ENCODE peak calls at places on chromosome 19, in nine cellular contexts. P is ovary, A is esophagus muscularis mucosa, B is A549, Q is stomach, F is transverse colon, M is HepG2, H is H1, R is suprapubic skin. C is an unnamed sample.

GRCh38 chr19:19514215-19514633 is 1.1 kb downstream of the TSSK6 start:
- DNase-seq in P (peak), A (no peak), B (no peak), Q (no peak), F (peak), M (no peak), H (no peak), R (peak), C (peak)

GRCh38 chr19:55384576-55385235 is 614 bp upstream of the TMEM238 start:
- DNase-seq in P (peak), A (no peak), B (no peak), Q (no peak), F (peak), M (no peak), H (no peak), R (no peak), C (no peak)

GRCh38 chr19:27777242-27777641 is 1435.7 kb downstream of the UQCRFS1 start:
- DNase-seq in P (no peak), A (peak), B (no peak), Q (no peak), F (no peak), M (no peak), H (no peak), R (no peak), C (no peak)

GRCh38 chr19:43755256-43755801 is 567 bp upstream of the SMG9 start:
- DNase-seq in P (peak), A (no peak), B (peak), Q (peak), F (peak), M (no peak), H (no peak), R (peak), C (peak)

GRCh38 chr19:18460900-18461299 is 23.0 kb upstream of the ISYNA1 start:
- DNase-seq in P (peak), A (no peak), B (no peak), Q (no peak), F (no peak), M (no peak), H (no peak), R (no peak), C (peak)

GRCh38 chr19:7934766-7935165 is 8.7 kb downstream of the TIMM44 start:
- DNase-seq in P (no peak), A (no peak), B (no peak), Q (no peak), F (no peak), M (no peak), H (no peak), R (no peak), C (no peak)

GRCh38 chr19:37997911-37998344 is 90.9 kb downstream of the SIPA1L3 start:
- DNase-seq in P (no peak), A (no peak), B (peak), Q (no peak), F (no peak), M (no peak), H (no peak), R (no peak), C (no peak)

GRCh38 chr19:33740811-33741396 is 55.8 kb upstream of the KCTD15 start:
- DNase-seq in P (no peak), A (no peak), B (peak), Q (no peak), F (no peak), M (peak), H (peak), R (no peak), C (no peak)

GRCh38 chr19:33641261-33641660 is 19.5 kb downstream of the CHST8 start:
- DNase-seq in P (no peak), A (no peak), B (no peak), Q (no peak), F (no peak), M (no peak), H (no peak), R (peak), C (no peak)

GRCh38 chr19:1469936-1470863 is 8.8 kb downstream of the C19orf25 start:
- DNase-seq in P (peak), A (no peak), B (no peak), Q (peak), F (peak), M (no peak), H (no peak), R (no peak), C (no peak)

GRCh38 chr19:1567116-1567847 is 843 bp downstream of the MEX3D start:
- DNase-seq in P (peak), A (no peak), B (no peak), Q (peak), F (peak), M (no peak), H (no peak), R (no peak), C (no peak)

GRCh38 chr19:14950421-14950820 is 9.1 kb downstream of the OR7C2 start:
- DNase-seq in P (no peak), A (no peak), B (no peak), Q (no peak), F (no peak), M (no peak), H (no peak), R (no peak), C (no peak)

GRCh38 chr19:45922281-45922680 is 7.7 kb upstream of the NANOS2 start:
- DNase-seq in P (no peak), A (no peak), B (peak), Q (no peak), F (no peak), M (peak), H (peak), R (no peak), C (no peak)

GRCh38 chr19:2290441-2291184 is 8.6 kb upstream of the PEAK3 start:
- DNase-seq in P (no peak), A (no peak), B (no peak), Q (no peak), F (peak), M (no peak), H (no peak), R (no peak), C (no peak)

GRCh38 chr19:17777840-17778620 is 16.9 kb upstream of the B3GNT3 start:
- DNase-seq in P (peak), A (no peak), B (peak), Q (peak), F (peak), M (peak), H (peak), R (no peak), C (no peak)

GRCh38 chr19:8441725-8442544 is 2.8 kb upstream of the HNRNPM start:
- DNase-seq in P (peak), A (no peak), B (no peak), Q (no peak), F (no peak), M (no peak), H (no peak), R (peak), C (no peak)

GRCh38 chr19:58456111-58456510 is 4.7 kb downstream of the ZNF324B start:
- DNase-seq in P (no peak), A (no peak), B (no peak), Q (no peak), F (no peak), M (no peak), H (no peak), R (no peak), C (no peak)

GRCh38 chr19:35871611-35872010 is 3.2 kb downstream of the APLP1 start:
- DNase-seq in P (no peak), A (no peak), B (no peak), Q (no peak), F (no peak), M (no peak), H (no peak), R (no peak), C (no peak)

GRCh38 chr19:49422407-49423277 is 599 bp downstream of the PTH2 start:
- DNase-seq in P (no peak), A (no peak), B (peak), Q (no peak), F (no peak), M (no peak), H (no peak), R (no peak), C (no peak)

GRCh38 chr19:1362385-1363257 is 21.1 kb upstream of the NDUFS7 start:
- DNase-seq in P (no peak), A (no peak), B (no peak), Q (no peak), F (no peak), M (no peak), H (no peak), R (no peak), C (no peak)

GRCh38 chr19:34838248-34838647 is 65.2 kb upstream of the ZNF599 start:
- DNase-seq in P (no peak), A (no peak), B (peak), Q (peak), F (no peak), M (peak), H (no peak), R (no peak), C (no peak)

GRCh38 chr19:27779953-27780352 is 1433.0 kb downstream of the UQCRFS1 start:
- DNase-seq in P (no peak), A (no peak), B (no peak), Q (no peak), F (no peak), M (no peak), H (no peak), R (no peak), C (no peak)

GRCh38 chr19:46371371-46371901 is 24.5 kb downstream of the PPP5C start:
- DNase-seq in P (no peak), A (no peak), B (no peak), Q (no peak), F (no peak), M (no peak), H (no peak), R (peak), C (peak)

GRCh38 chr19:34639491-34640085 is 37.4 kb downstream of the SCGB2B2 start:
- DNase-seq in P (no peak), A (no peak), B (peak), Q (peak), F (peak), M (peak), H (no peak), R (no peak), C (no peak)

GRCh38 chr19:48480151-48480475 is 10.9 kb downstream of the CYTH2 start:
- DNase-seq in P (peak), A (no peak), B (no peak), Q (peak), F (peak), M (no peak), H (no peak), R (no peak), C (peak)

GRCh38 chr19:2089727-2090053 is 6.4 kb downstream of the MOB3A start:
- DNase-seq in P (no peak), A (no peak), B (no peak), Q (no peak), F (no peak), M (no peak), H (no peak), R (no peak), C (no peak)

GRCh38 chr19:28898279-28898678 is 314.7 kb downstream of the UQCRFS1 start:
- DNase-seq in P (no peak), A (no peak), B (no peak), Q (no peak), F (no peak), M (no peak), H (no peak), R (no peak), C (no peak)

GRCh38 chr19:46284635-46285034 is 12.2 kb upstream of the HIF3A start:
- DNase-seq in P (no peak), A (no peak), B (no peak), Q (no peak), F (no peak), M (no peak), H (no peak), R (no peak), C (no peak)

GRCh38 chr19:49800771-49801170 is 12.3 kb downstream of the FUZ start:
- DNase-seq in P (no peak), A (no peak), B (no peak), Q (no peak), F (no peak), M (no peak), H (no peak), R (no peak), C (no peak)

GRCh38 chr19:3276341-3276799 is 51.9 kb downstream of the CELF5 start:
- DNase-seq in P (no peak), A (no peak), B (peak), Q (peak), F (peak), M (peak), H (peak), R (peak), C (no peak)

GRCh38 chr19:2171349-2172145 is 7.8 kb downstream of the DOT1L start:
- DNase-seq in P (peak), A (no peak), B (no peak), Q (peak), F (peak), M (peak), H (no peak), R (no peak), C (no peak)

GRCh38 chr19:52691737-52692136 is 43.1 kb downstream of the ZNF611 start:
- DNase-seq in P (no peak), A (no peak), B (no peak), Q (no peak), F (no peak), M (no peak), H (no peak), R (no peak), C (no peak)

GRCh38 chr19:9917322-9917721 is 19.0 kb downstream of the OLFM2 start:
- DNase-seq in P (no peak), A (no peak), B (peak), Q (peak), F (no peak), M (peak), H (no peak), R (no peak), C (no peak)
- TF ChIP-seq EP300 in P (no peak), A (no peak), B (no peak), Q (no peak), F (no peak), M (no peak), H (no peak), R (no peak), C (no peak)

GRCh38 chr19:4474504-4475136 is 2.5 kb downstream of the HDGFL2 start:
- DNase-seq in P (no peak), A (no peak), B (peak), Q (no peak), F (no peak), M (no peak), H (peak), R (no peak), C (no peak)
- TF ChIP-seq EP300 in P (no peak), A (no peak), B (no peak), Q (no peak), F (no peak), M (no peak), H (no peak), R (no peak), C (no peak)

DNA sequence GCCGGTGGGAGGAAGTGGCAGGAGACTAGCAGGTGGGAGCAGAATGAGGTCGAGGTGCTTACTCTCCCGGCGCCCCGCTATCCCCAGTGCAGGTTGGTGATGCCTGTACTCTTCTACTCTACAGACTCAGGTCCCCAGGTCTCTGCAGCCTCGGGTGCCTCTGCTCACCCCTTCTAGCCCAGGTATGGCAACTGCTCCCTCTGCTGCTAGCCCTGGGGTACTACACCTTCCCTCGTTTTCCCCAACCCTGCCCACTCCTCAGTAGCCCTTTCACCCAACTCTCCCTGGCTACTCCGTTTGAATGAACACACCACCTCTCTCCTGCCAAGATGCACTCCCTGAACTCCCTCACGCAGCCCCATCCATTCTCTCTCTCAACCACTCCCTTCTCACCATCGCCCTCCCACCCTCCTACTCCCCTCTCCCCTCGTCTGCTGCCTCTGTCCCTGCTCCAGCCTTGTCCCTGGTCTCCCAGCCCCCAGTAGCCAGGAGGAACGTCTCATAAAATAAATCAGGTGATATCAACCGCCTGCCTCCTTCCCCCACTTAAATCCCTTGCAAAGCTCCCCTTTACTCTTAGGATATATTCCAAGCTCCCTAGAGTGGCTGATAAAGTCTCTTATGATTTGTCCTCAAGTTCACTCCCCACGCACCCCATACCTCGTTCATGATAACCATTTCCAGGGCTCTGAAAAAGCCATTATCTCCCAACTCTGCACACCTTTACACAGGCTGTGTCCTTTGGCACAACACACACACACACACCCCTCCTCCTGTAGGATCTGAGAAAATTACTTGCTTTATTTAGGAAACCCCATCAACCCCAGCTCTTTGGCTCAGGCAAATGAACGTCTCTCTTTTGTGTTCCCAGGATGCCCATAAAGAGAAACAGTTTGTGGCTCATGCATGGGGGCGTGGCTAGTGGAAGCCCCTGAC is 8.2 kb upstream of the MEIS3 start:
- DNase-seq in P (peak), A (no peak), B (peak), Q (peak), F (peak), M (peak), H (peak), R (no peak), C (peak)
- TF ChIP-seq EP300 in P (no peak), A (no peak), B (no peak), Q (no peak), F (no peak), M (no peak), H (no peak), R (no peak), C (no peak)

GRCh38 chr19:44892932-44893331 is 1.9 kb downstream of the TOMM40 start:
- DNase-seq in P (no peak), A (no peak), B (no peak), Q (no peak), F (no peak), M (no peak), H (no peak), R (no peak), C (no peak)

GRCh38 chr19:44890366-44891015 is 563 bp upstream of the TOMM40 start:
- DNase-seq in P (peak), A (no peak), B (peak), Q (no peak), F (no peak), M (peak), H (peak), R (no peak), C (no peak)

GRCh38 chr19:44889830-44890365 is 1.2 kb upstream of the TOMM40 start:
- DNase-seq in P (peak), A (no peak), B (no peak), Q (no peak), F (no peak), M (peak), H (no peak), R (no peak), C (no peak)

GRCh38 chr19:44893704-44894103 is 2.6 kb downstream of the TOMM40 start:
- DNase-seq in P (no peak), A (no peak), B (no peak), Q (no peak), F (no peak), M (no peak), H (no peak), R (no peak), C (no peak)

DNA sequence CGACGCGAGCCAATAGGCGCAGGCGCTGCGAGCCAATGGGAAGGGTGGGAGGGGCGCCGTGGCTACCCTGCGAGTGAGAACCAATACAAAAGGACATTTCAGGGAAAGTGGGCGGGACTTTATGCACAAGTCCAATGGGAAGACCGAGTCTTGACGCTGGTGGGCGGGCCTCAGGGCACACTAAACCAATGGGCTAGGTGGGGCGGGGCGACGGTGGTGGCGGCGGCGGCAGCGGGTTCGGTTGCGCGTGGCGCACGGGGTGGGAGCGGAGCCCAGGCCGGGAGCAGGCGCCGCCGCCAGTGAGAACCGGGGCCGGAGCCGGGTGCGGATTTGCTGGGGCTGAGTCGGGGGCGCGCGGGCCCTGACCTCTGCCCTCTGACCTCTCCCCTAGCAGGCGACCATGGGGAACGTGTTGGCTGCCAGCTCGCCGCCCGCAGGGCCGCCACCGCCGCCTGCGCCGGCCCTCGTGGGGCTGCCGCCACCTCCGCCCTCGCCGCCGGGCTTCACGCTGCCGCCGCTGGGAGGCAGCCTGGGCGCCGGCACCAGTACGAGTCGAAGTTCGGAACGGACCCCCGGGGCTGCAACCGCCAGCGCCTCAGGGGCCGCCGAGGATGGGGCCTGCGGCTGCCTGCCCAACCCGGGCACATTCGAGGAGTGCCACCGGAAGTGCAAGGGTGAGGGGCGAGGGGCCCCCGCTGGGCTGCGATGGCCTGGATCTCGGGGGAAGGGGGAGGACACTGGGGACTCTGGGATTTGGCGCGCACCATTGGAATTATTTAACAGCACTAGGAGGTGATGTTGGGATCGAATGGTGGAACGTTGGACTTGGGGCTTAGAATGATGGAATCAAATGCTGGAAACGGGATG is at the start of gene TOMM40:
- DNase-seq in P (no peak), A (peak), B (peak), Q (peak), F (peak), M (peak), H (no peak), R (peak), C (peak)
- TF ChIP-seq EP300 in P (no peak), A (no peak), B (no peak), Q (no peak), F (no peak), M (no peak), H (no peak), R (no peak), C (no peak)

DNA sequence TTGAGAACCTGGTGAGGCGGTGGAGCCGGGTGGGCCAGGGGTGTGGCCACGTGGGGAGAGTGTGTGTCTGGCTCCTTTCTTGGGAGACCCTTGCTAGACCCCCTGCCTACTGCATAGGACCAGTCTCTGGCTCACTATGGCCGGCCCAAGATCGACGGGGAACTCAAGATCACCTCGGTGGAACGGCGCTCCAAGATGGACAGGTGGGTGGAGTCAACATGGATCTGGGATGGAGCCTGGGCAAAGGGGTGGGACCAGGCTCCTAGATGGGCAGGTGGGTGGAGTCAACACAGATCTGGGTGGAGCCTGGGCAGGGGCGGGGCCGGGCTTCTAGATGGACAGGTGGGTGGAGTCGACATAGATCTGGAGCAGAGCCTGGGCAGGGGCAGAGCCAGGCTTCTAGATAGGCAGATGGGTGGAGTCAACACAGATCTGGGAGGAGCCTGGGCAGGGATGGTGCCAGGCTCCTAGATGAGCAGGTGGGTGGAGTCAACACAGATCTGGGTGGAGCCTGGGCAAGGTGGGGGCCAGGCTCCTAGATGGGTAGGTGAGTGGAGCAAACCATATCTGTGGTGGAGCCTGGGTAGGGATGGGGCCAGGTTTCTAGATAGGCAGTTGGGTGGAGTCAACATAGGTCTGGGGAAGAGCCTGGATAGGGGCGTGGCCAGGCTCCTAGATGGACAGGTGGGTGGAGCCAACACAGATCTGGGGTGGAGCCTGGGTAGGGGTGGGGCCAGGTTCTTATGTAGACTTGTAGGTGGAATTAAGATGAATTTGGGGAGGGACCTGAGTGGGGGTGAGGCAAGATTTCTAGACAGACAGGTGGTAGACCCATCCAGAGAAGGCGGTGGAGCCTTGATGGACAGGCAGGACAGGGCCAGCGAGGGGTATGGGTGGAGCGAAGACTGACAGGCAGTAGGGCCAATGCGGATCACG is 56.5 kb downstream of the VAV1 start:
- DNase-seq in P (no peak), A (no peak), B (peak), Q (no peak), F (no peak), M (no peak), H (no peak), R (no peak), C (no peak)
- TF ChIP-seq EP300 in P (no peak), A (no peak), B (no peak), Q (no peak), F (no peak), M (no peak), H (no peak), R (no peak), C (no peak)